ENCODE peak calls at places on chromosome 22, in seven cellular contexts. K, M, E, H, T, G and U are unnamed samples.

GRCh38 chr22:45090364-45090960 is 73.3 kb upstream of the NUP50 start:
- DNase-seq in G (peak; percentile 67), H (no peak), T (peak; percentile 89), E (peak; percentile 42), K (peak; percentile 50), M (peak; percentile 65), U (peak; percentile 68)

GRCh38 chr22:45105281-45105700 is 58.4 kb upstream of the NUP50 start:
- DNase-seq in G (peak; percentile 92), E (peak; percentile 99), T (no peak), M (peak; percentile 97), K (no peak), H (no peak), U (no peak)

GRCh38 chr22:35379146-35379993 is 1.5 kb upstream of the HMOX1 start:
- DNase-seq in G (peak; percentile 93), E (no peak), M (no peak), T (peak; percentile 71), K (no peak), H (no peak), U (no peak)

GRCh38 chr22:37981282-37982011 is 2.9 kb downstream of the SOX10 start:
- DNase-seq in E (no peak), H (no peak), K (no peak), G (no peak), M (no peak), T (no peak), U (no peak)

GRCh38 chr22:44991218-44991617 is 18.6 kb downstream of the PHF21B start:
- DNase-seq in H (no peak), E (no peak), M (no peak), K (no peak), G (no peak), T (no peak), U (no peak)

GRCh38 chr22:33914131-33914530 is 6.1 kb downstream of the LARGE1 start:
- DNase-seq in H (no peak), G (no peak), M (no peak), T (no peak), E (no peak), K (no peak), U (no peak)

GRCh38 chr22:37147186-37147990 is 2.3 kb downstream of the IL2RB start:
- DNase-seq in M (no peak), K (no peak), G (no peak), H (no peak), E (peak; percentile 10), T (no peak), U (no peak)

GRCh38 chr22:29268511-29269229 is 602 bp downstream of the EWSR1 start:
- DNase-seq in T (peak; percentile 80), K (peak; percentile 69), E (peak; percentile 72), G (peak; percentile 37), H (no peak), M (peak; percentile 67), U (no peak)

GRCh38 chr22:33271390-33272161 is 213.4 kb upstream of the SYN3 start:
- DNase-seq in M (peak; percentile 13), T (no peak), E (no peak), G (no peak), K (no peak), H (no peak), U (no peak)

GRCh38 chr22:22156716-22157499 is 87.7 kb upstream of the VPREB1 start:
- DNase-seq in M (peak; percentile 73), E (peak; percentile 56), K (peak; percentile 51), T (peak; percentile 82), G (peak; percentile 47), H (peak; percentile 69), U (peak; percentile 68)

GRCh38 chr22:47437110-47437509 is 674.7 kb downstream of the TBC1D22A start:
- DNase-seq in M (no peak), T (no peak), G (no peak), E (no peak), H (no peak), K (no peak), U (no peak)

GRCh38 chr22:29167032-29167911 is 38.4 kb upstream of the EMID1 start:
- DNase-seq in M (no peak), G (peak; percentile 3), H (no peak), T (no peak), K (no peak), E (no peak), U (no peak)

GRCh38 chr22:17965538-17966402 is 58.6 kb downstream of the MICAL3 start:
- DNase-seq in T (peak; percentile 55), M (no peak), G (no peak), H (no peak), E (no peak), K (no peak), U (no peak)

GRCh38 chr22:21032037-21032842 is at the start of gene SLC7A4:
- DNase-seq in M (no peak), G (no peak), T (no peak), E (no peak), H (peak; percentile 67), K (no peak), U (no peak)

GRCh38 chr22:23044570-23044969 is 25.7 kb upstream of the GNAZ start:
- DNase-seq in M (no peak), H (no peak), G (no peak), T (no peak), E (no peak), K (no peak), U (no peak)

GRCh38 chr22:29642694-29643093 is 39.3 kb downstream of the NF2 start:
- DNase-seq in K (no peak), G (no peak), M (no peak), H (no peak), E (no peak), T (no peak), U (no peak)

GRCh38 chr22:22877523-22878210 is 9.9 kb upstream of the IGLL5 start:
- DNase-seq in G (peak; percentile 43), K (peak; percentile 64), H (peak; percentile 89), E (peak; percentile 12), M (peak; percentile 45), T (peak; percentile 81), U (peak; percentile 77)

GRCh38 chr22:23762866-23763578 is at the start of gene C22orf15:
- DNase-seq in H (peak; percentile 71), M (peak; percentile 29), T (peak; percentile 83), G (no peak), E (peak; percentile 58), K (no peak), U (peak; percentile 77)

GRCh38 chr22:24950272-24950902 is 2.1 kb upstream of the KIAA1671 start:
- DNase-seq in M (peak; percentile 8), H (peak; percentile 76), G (no peak), K (no peak), E (no peak), T (peak; percentile 97), U (peak; percentile 93)

GRCh38 chr22:35328472-35328885 is 28.8 kb downstream of the TOM1 start:
- DNase-seq in G (no peak), M (no peak), E (no peak), K (no peak), T (no peak), H (no peak), U (no peak)

GRCh38 chr22:20998411-20999336 is 3.2 kb downstream of the THAP7 start:
- DNase-seq in H (no peak), E (no peak), G (no peak), T (no peak), M (peak; percentile 29), K (no peak), U (no peak)

GRCh38 chr22:32286290-32286840 is 31.2 kb upstream of the SLC5A4 start:
- DNase-seq in M (no peak), T (peak; percentile 9), H (no peak), E (no peak), G (no peak), K (no peak), U (no peak)

GRCh38 chr22:34812631-34813030 is 253.3 kb upstream of the ISX start:
- DNase-seq in K (no peak), T (peak; percentile 29), M (no peak), E (peak; percentile 10), G (no peak), H (no peak), U (no peak)

GRCh38 chr22:29190915-29191314 is 14.8 kb upstream of the EMID1 start:
- DNase-seq in T (no peak), M (no peak), E (no peak), K (no peak), G (no peak), H (no peak), U (no peak)

GRCh38 chr22:29581799-29582198 is 886 bp upstream of the NIPSNAP1 start:
- DNase-seq in K (no peak), H (no peak), G (peak; percentile 89), T (no peak), E (no peak), M (no peak), U (no peak)

GRCh38 chr22:32949719-32950118 is 108.5 kb downstream of the SYN3 start:
- DNase-seq in T (peak; percentile 68), K (no peak), H (no peak), E (peak; percentile 60), M (no peak), G (peak; percentile 87), U (no peak)

DNA sequence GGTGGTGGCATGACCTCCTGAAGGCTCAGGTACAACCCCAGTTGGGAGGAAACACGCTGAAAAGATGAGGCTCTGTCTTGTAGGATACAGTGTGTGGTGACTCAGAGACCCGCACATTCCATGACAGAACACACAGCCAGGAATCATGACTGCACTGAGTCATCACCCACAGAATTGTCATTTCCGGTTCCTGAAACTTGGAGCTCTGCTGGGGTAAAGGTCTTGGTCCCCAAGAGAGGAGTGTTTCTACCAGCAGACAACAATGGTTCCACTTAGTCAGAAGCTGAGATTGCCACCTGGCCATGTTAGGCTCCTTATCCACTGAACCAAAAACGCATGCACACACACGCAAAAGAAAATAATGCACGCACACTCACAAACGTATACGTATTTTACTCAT is 31.5 kb upstream of the CYB5R3 start:
- DNase-seq in K (no peak), T (peak; percentile 29), M (peak; percentile 98), G (peak; percentile 97), H (no peak), E (peak; percentile 97), U (no peak)
- H2BK120ac ChIP-seq in K (no peak overlapping the region), T (no peak overlapping the region), M (peak overlapping the region; percentile 95), G (peak overlapping the region; percentile 33), H (no peak overlapping the region), E (no peak overlapping the region), U (no peak overlapping the region)

DNA sequence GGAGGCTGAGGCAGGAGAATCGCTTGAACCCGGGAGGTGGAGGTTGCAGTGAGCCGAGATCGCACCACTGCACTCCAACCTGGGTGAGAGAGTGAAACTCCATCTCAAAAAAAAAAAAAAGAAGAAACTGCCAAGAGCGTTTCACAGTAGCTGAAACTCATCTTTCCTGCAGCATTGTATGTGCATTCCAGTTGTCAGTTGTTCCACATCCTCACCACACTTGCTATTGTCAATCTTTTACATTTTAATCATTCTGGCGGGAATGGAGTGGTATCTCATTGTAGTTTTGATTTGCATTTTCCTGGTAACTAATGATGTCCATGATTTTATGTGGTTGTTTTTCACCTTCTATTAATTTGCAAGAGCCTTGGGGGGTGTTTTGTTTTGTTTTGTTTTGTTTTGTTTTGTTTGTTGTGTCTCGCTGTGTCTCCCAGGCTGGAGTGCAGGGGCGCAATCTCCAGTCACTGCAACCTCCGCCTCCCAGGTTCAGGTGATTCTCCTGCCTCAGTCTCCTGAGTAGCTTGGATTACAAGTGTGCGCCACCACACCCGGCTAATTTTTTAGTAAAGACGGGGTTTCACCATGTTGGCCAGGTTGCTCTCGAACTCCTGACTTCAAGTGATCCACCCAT is 8.1 kb upstream of the GNB1L start:
- DNase-seq in T (no peak), H (no peak), G (no peak), M (no peak), E (no peak), K (no peak), U (no peak)
- H4K8ac ChIP-seq in T (no peak overlapping the region), H (no peak overlapping the region), G (no peak overlapping the region), M (no peak overlapping the region), E (no peak overlapping the region), K (no peak overlapping the region), U (no peak overlapping the region)

GRCh38 chr22:41913842-41914534 is 886 bp downstream of the SHISA8 start:
- DNase-seq in K (no peak), T (no peak), M (no peak), H (no peak), G (no peak), E (no peak), U (peak; percentile 72)
- H3K4me1 ChIP-seq in K (peaks cover 8% of the 10 kb centered on the region), T (peaks cover 3% of the 10 kb centered on the region), M (peaks cover 2% of the 10 kb centered on the region), H (peaks cover 24% of the 10 kb centered on the region), G (peaks cover 16% of the 10 kb centered on the region), E (peaks cover 50% of the 10 kb centered on the region), U (peaks cover 2% of the 10 kb centered on the region)

GRCh38 chr22:43467571-43467970 is 55.8 kb downstream of the MPPED1 start:
- DNase-seq in M (no peak), H (no peak), G (no peak), E (no peak), T (no peak), K (no peak), U (no peak)
- H2BK120ac ChIP-seq in M (no peak overlapping the region), H (no peak overlapping the region), G (no peak overlapping the region), E (no peak overlapping the region), T (no peak overlapping the region), K (no peak overlapping the region), U (no peak overlapping the region)